ENCODE peak calls at places on chromosomes 4 and X, in ten cellular contexts. P is Peyer's patch, Y is cardiac muscle cell, F is fibroblast of pulmonary artery, B is upper lobe of right lung, A is psoas muscle, H is HepG2, V is heart left ventricle, G is lower leg skin, T is adrenal gland. C is an unnamed sample.

GRCh38 chr4:16745009-16745408 is 153.4 kb downstream of the LDB2 start:
- DNase-seq in P (no peak), Y (no peak), F (peak; percentile 73), B (no peak), A (no peak), H (no peak), V (peak; percentile 36), G (no peak), T (peak; percentile 73), C (peak; percentile 87)

GRCh38 chr4:158805628-158806471 is 37.0 kb downstream of the FNIP2 start:
- DNase-seq in P (no peak), Y (peak; percentile 86), F (no peak), B (no peak), A (no peak), H (no peak), V (peak; percentile 40), G (peak; percentile 75), T (peak; percentile 24), C (no peak)

GRCh38 chr4:116501954-116502353 is 583.4 kb downstream of the TRAM1L1 start:
- DNase-seq in P (no peak), Y (peak; percentile 2), F (no peak), B (no peak), A (no peak), H (no peak), V (no peak), G (no peak), T (no peak), C (no peak)

GRCh38 chr4:70734168-70734954 is 12.6 kb downstream of the RUFY3 start:
- DNase-seq in P (peak; percentile 52), Y (peak; percentile 18), F (peak; percentile 65), B (no peak), A (no peak), H (peak; percentile 12), V (no peak), G (no peak), T (no peak), C (peak; percentile 68)

GRCh38 chr4:180084561-180084960 is 2158.6 kb upstream of the TENM3 start:
- DNase-seq in P (no peak), Y (no peak), F (no peak), B (no peak), A (no peak), H (no peak), V (no peak), G (no peak), T (no peak), C (no peak)

GRCh38 chrX:69221239-69222102 is 56.2 kb upstream of the PJA1 start:
- DNase-seq in P (no peak), Y (no peak), F (no peak), B (no peak), A (no peak), H (no peak), V (no peak), G (peak; percentile 57), T (no peak), C (no peak)

GRCh38 chr4:89829470-89830138 is 7.4 kb downstream of the SNCA start:
- DNase-seq in P (peak; percentile 43), Y (no peak), F (peak; percentile 68), B (no peak), A (no peak), H (peak; percentile 20), V (no peak), G (no peak), T (peak; percentile 43), C (peak; percentile 61)

GRCh38 chrX:1899841-1900240 is 285.0 kb downstream of the ASMT start:
- DNase-seq in P (no peak), Y (no peak), F (no peak), B (no peak), A (no peak), H (no peak), V (no peak), G (peak; percentile 57), T (no peak), C (no peak)

GRCh38 chr4:47002593-47002992 is 9.2 kb upstream of the GABRA4 start:
- DNase-seq in P (no peak), Y (no peak), F (peak; percentile 30), B (no peak), A (no peak), H (no peak), V (no peak), G (no peak), T (no peak), C (peak; percentile 72)

GRCh38 chrX:116317409-116317808 is 119.0 kb upstream of the SLC6A14 start:
- DNase-seq in P (no peak), Y (peak; percentile 49), F (peak; percentile 72), B (peak; percentile 63), A (no peak), H (no peak), V (peak; percentile 27), G (no peak), T (no peak), C (peak; percentile 81)

GRCh38 chr4:129362685-129363274 is 266.8 kb downstream of the C4orf33 start:
- DNase-seq in P (no peak), Y (peak; percentile 84), F (peak; percentile 85), B (no peak), A (no peak), H (peak; percentile 50), V (peak; percentile 27), G (no peak), T (peak; percentile 37), C (peak; percentile 88)

GRCh38 chr4:111492501-111492900 is 652.8 kb upstream of the FAM241A start:
- DNase-seq in P (no peak), Y (no peak), F (no peak), B (no peak), A (no peak), H (no peak), V (no peak), G (no peak), T (no peak), C (no peak)

GRCh38 chr4:67288964-67289363 is 256.3 kb downstream of the CENPC start:
- DNase-seq in P (no peak), Y (peak; percentile 36), F (peak; percentile 4), B (no peak), A (no peak), H (peak; percentile 14), V (no peak), G (no peak), T (no peak), C (peak; percentile 2)

GRCh38 chr4:69823481-69824186 is 36.3 kb downstream of the SULT1E1 start:
- DNase-seq in P (no peak), Y (no peak), F (peak; percentile 71), B (peak; percentile 76), A (no peak), H (peak; percentile 98), V (no peak), G (no peak), T (no peak), C (peak; percentile 81)

GRCh38 chr4:1487106-1487505 is 80.9 kb upstream of the NKX1-1 start:
- DNase-seq in P (no peak), Y (no peak), F (no peak), B (peak; percentile 38), A (peak; percentile 5), H (no peak), V (peak; percentile 11), G (no peak), T (no peak), C (no peak)

GRCh38 chr4:41750624-41751324 is 2.2 kb upstream of the PHOX2B start:
- DNase-seq in P (no peak), Y (no peak), F (no peak), B (no peak), A (no peak), H (no peak), V (no peak), G (no peak), T (no peak), C (no peak)

GRCh38 chrX:13360146-13360545 is 40.3 kb upstream of the ATXN3L start:
- DNase-seq in P (no peak), Y (no peak), F (no peak), B (no peak), A (no peak), H (no peak), V (no peak), G (no peak), T (no peak), C (no peak)

DNA sequence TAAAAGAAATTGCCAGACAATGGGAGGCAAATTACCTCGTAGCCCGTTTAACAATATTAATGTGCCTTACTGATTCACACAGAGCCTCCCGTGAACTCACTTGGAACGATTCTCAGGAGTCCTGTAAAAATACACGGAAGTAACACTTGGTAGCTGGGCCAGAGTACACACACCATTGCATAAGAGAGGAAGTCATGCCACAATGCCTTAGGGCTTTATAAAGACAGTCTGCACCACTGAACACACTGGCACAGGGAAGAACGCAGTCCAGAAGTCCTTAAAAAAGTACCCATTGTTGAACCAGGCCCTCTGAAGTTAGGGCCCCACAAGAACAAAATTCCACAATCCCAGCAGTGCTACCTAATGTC is 15.1 kb downstream of the SLC2A9 start:
- DNase-seq in P (no peak), Y (no peak), F (peak; percentile 77), B (no peak), A (no peak), H (peak; percentile 86), V (no peak), G (no peak), T (peak; percentile 35), C (peak; percentile 68)
- H3K4me3 ChIP-seq in P (peak overlapping the region; percentile 26), Y (no peak overlapping the region), F (no peak overlapping the region), B (peak overlapping the region; percentile 32), A (no peak overlapping the region), H (peak overlapping the region; percentile 52), V (no peak overlapping the region), G (no peak overlapping the region), T (no peak overlapping the region), C (no peak overlapping the region)

DNA sequence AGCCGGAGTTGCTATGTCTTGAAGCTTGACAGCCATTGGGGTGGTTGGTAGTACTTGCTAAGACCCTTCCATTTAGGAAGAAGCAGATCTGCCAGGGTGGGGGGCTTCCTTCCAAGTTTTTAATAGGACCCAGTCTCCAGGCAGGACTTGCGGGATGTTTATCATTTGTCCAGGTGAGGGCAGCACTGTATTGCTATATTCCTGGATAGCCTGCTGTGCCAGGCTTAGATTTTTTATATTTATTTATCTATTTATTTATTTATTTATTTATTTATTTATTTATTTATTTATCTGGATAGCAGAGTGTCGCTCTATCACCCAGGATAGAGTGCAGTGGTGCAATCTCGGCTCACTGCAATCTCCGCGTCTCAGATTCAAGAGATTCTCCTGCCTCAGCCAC is 87.4 kb upstream of the CT45A1 start:
- DNase-seq in P (no peak), Y (peak; percentile 19), F (peak; percentile 1), B (no peak), A (no peak), H (peak; percentile 1), V (no peak), G (no peak), T (no peak), C (peak; percentile 20)
- TF ChIP-seq CTCF in P (peak; percentile 5), Y (no peak), F (no peak), B (peak; percentile 26), A (no peak), H (no peak), V (peak; percentile 13), G (no peak), T (no peak), C (peak; percentile 28)

GRCh38 chrX:120549483-120550452 is 11.0 kb downstream of the CUL4B start:
- DNase-seq in P (no peak), Y (no peak), F (peak; percentile 90), B (no peak), A (no peak), H (peak; percentile 76), V (peak; percentile 29), G (no peak), T (peak; percentile 55), C (peak; percentile 93)
- H3K4me3 ChIP-seq in P (no peak overlapping the region), Y (no peak overlapping the region), F (peak overlapping the region; percentile 12), B (no peak overlapping the region), A (no peak overlapping the region), H (no peak overlapping the region), V (no peak overlapping the region), G (no peak overlapping the region), T (no peak overlapping the region), C (no peak overlapping the region)

GRCh38 chrX:55340896-55341433 is 76.2 kb upstream of the PAGE3 start:
- DNase-seq in P (no peak), Y (no peak), F (no peak), B (no peak), A (no peak), H (no peak), V (no peak), G (no peak), T (no peak), C (no peak)

GRCh38 chrX:55342533-55343501 is 78.1 kb upstream of the PAGE3 start:
- DNase-seq in P (peak; percentile 18), Y (no peak), F (peak; percentile 22), B (no peak), A (no peak), H (peak; percentile 3), V (peak; percentile 27), G (no peak), T (peak; percentile 22), C (peak; percentile 5)
- TF ChIP-seq CTCF in P (peak; percentile 47), Y (peak; percentile 48), F (peak; percentile 48), B (peak; percentile 56), A (peak; percentile 51), H (peak; percentile 59), V (peak; percentile 55), G (no peak), T (peak; percentile 61), C (peak; percentile 42)

C was measured in choroid plexus epithelial cell.